ENCODE peak calls at places on chromosome 22, in six cellular contexts. M is tibial nerve, R is AG10803, W is A549, U is Caco-2, X is fibroblast of pulmonary artery. A is an unnamed sample.

GRCh38 chr22:35275580-35275979 is 18.3 kb downstream of the HMGXB4 start:
- DNase-seq in M (no peak), R (peak), W (no peak), U (no peak), X (no peak), A (no peak)

GRCh38 chr22:41417622-41418390 is 28.8 kb downstream of the TOB2 start:
- DNase-seq in M (peak), R (peak), W (no peak), U (no peak), X (peak), A (no peak)

GRCh38 chr22:36334838-36335603 is 52.7 kb downstream of the MYH9 start:
- DNase-seq in M (no peak), R (peak), W (no peak), U (no peak), X (peak), A (no peak)

GRCh38 chr22:37193629-37194191 is 5.7 kb upstream of the C1QTNF6 start:
- DNase-seq in M (no peak), R (peak), W (no peak), U (no peak), X (peak), A (no peak)

GRCh38 chr22:17562906-17563870 is at the start of gene SLC25A18:
- DNase-seq in M (no peak), R (peak), W (no peak), U (no peak), X (peak), A (no peak)

GRCh38 chr22:18112440-18112839 is 1.8 kb downstream of the TUBA8 start:
- DNase-seq in M (no peak), R (no peak), W (no peak), U (no peak), X (no peak), A (no peak)

GRCh38 chr22:35191412-35191811 is 65.9 kb upstream of the HMGXB4 start:
- DNase-seq in M (no peak), R (peak), W (no peak), U (no peak), X (peak), A (peak)

GRCh38 chr22:17633217-17633997 is 4.9 kb upstream of the ATP6V1E1 start:
- DNase-seq in M (no peak), R (peak), W (peak), U (peak), X (peak), A (no peak)

GRCh38 chr22:23169032-23169384 is 11.3 kb upstream of the BCR start:
- DNase-seq in M (no peak), R (no peak), W (no peak), U (no peak), X (no peak), A (no peak)

GRCh38 chr22:29359469-29359868 is 28.9 kb downstream of the AP1B1 start:
- DNase-seq in M (no peak), R (peak), W (peak), U (peak), X (peak), A (no peak)

GRCh38 chr22:48939441-48940265 is 888.0 kb downstream of the BRD1 start:
- DNase-seq in M (no peak), R (no peak), W (no peak), U (no peak), X (no peak), A (no peak)

GRCh38 chr22:20607157-20607907 is 99.9 kb downstream of the MED15 start:
- DNase-seq in M (no peak), R (no peak), W (no peak), U (no peak), X (no peak), A (no peak)

GRCh38 chr22:48181168-48181955 is 1418.9 kb downstream of the TBC1D22A start:
- DNase-seq in M (no peak), R (no peak), W (no peak), U (no peak), X (no peak), A (no peak)

GRCh38 chr22:31676700-31677099 is 14.7 kb upstream of the PISD start:
- DNase-seq in M (peak), R (peak), W (peak), U (peak), X (peak), A (peak)

GRCh38 chr22:17237031-17237668 is 17.9 kb upstream of the ADA2 start:
- DNase-seq in M (no peak), R (no peak), W (no peak), U (no peak), X (no peak), A (no peak)

GRCh38 chr22:32674925-32675825 is 126.3 kb upstream of the TIMP3 start:
- DNase-seq in M (no peak), R (no peak), W (no peak), U (no peak), X (no peak), A (no peak)

GRCh38 chr22:38104084-38104483 is 6.4 kb downstream of the BAIAP2L2 start:
- DNase-seq in M (no peak), R (no peak), W (peak), U (no peak), X (peak), A (no peak)

GRCh38 chr22:38089474-38089851 is 5.5 kb upstream of the SLC16A8 start:
- DNase-seq in M (no peak), R (no peak), W (no peak), U (no peak), X (no peak), A (no peak)

GRCh38 chr22:19438286-19438685 is 5.9 kb downstream of the MRPL40 start:
- DNase-seq in M (no peak), R (no peak), W (no peak), U (no peak), X (no peak), A (no peak)

GRCh38 chr22:17847360-17848078 is 73.2 kb upstream of the BID start:
- DNase-seq in M (no peak), R (no peak), W (no peak), U (peak), X (no peak), A (no peak)

GRCh38 chr22:30635273-30636225 is at the start of gene SLC35E4:
- DNase-seq in M (peak), R (peak), W (peak), U (peak), X (peak), A (peak)
- TF ChIP-seq CTCF in M (peak), R (peak), W (no peak), U (peak), X (peak), A (peak)

GRCh38 chr22:40178417-40179409 is 988 bp downstream of the TNRC6B start:
- DNase-seq in M (no peak), R (peak), W (no peak), U (peak), X (peak), A (no peak)
- H3K4me3 ChIP-seq in M (peak), R (peak), W (peak), U (peak), X (peak), A (peak)

GRCh38 chr22:27253541-27253940 is 548.0 kb downstream of the MN1 start:
- DNase-seq in M (no peak), R (no peak), W (no peak), U (no peak), X (no peak), A (no peak)
- TF ChIP-seq CTCF in M (no peak), R (no peak), W (no peak), U (no peak), X (no peak), A (no peak)

DNA sequence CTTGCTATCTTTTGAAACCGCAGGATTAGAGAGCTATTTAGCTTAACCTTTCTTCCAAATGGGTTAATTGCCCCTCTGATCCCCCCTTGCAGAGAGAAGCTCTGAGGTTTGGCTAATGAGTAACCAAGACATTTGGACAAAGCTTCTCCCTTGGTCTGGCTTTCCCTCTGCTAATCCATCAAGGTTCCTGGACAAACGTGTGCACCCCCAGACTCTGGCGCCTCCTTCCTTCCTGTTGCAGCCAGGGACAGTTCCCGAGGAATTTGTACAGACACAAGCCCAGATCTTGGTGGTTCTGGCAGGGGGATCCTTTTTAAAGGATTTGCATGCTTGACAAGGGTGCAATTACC is 1.6 kb downstream of the KIAA1671 start:
- DNase-seq in M (no peak), R (no peak), W (no peak), U (peak), X (no peak), A (no peak)
- H3K4me3 ChIP-seq in M (peak), R (no peak), W (peak), U (peak), X (peak), A (no peak)

DNA sequence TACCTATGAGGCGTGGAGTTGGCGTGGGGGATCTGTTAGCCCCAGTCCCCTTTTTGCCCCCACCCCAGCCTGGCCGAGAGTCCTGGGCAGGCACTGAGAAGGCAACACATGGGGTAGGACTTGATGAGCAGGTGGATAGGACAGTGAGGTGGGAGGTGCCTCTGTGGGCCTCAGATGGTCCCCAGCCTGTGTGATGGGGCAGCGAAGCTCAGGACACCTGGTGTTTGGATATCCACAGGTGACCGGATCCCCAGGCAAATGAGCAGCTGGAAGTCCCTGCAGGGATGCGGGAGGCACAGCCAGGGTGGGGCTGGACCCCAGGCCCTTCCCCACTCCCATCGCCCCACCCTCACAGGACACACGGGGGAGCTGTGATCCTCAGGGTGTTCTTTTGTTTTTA is 9.7 kb downstream of the FBLN1 start:
- DNase-seq in M (no peak), R (no peak), W (no peak), U (no peak), X (no peak), A (no peak)
- TF ChIP-seq CTCF in M (no peak), R (no peak), W (no peak), U (no peak), X (no peak), A (no peak)

GRCh38 chr22:50009765-50010675 is 2.5 kb downstream of the IL17REL start:
- DNase-seq in M (no peak), R (no peak), W (no peak), U (no peak), X (no peak), A (no peak)
- H3K4me3 ChIP-seq in M (no peak), R (no peak), W (no peak), U (no peak), X (no peak), A (no peak)

GRCh38 chr22:42560781-42561180 is 7.0 kb downstream of the SERHL2 start:
- DNase-seq in M (no peak), R (no peak), W (no peak), U (no peak), X (peak), A (no peak)
- TF ChIP-seq CTCF in M (peak), R (peak), W (peak), U (peak), X (peak), A (peak)

GRCh38 chr22:39471421-39472141 is 14.8 kb downstream of the MGAT3 start:
- DNase-seq in M (no peak), R (peak), W (no peak), U (peak), X (peak), A (no peak)
- H3K4me3 ChIP-seq in M (no peak), R (no peak), W (no peak), U (peak), X (no peak), A (no peak)

DNA sequence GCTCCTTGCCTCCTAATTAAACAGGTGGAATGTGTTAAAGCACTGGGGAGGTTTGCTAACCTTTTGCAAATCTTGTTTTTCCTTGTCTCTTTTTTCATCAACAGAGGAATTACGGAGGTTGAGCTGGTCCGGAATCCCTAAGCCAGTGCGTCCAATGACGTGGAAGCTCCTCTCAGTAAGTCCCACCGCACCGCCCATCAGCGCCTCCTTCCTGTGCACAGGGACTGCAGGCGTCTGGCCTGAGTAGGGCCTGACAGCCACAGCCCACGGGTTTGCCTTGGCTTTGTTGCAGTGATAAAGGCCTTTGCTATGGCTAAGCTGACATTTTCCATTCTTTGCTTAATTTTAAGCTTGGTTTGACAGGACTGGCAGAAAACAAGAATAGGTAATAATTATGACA is 116.1 kb downstream of the TBC1D22A start:
- DNase-seq in M (no peak), R (no peak), W (no peak), U (no peak), X (no peak), A (no peak)
- TF ChIP-seq CTCF in M (no peak), R (no peak), W (no peak), U (no peak), X (no peak), A (peak)